ENCODE peak calls at places on chromosomes 7 and 10, in ten cellular contexts. E is A549, X is sigmoid colon, C is endothelial cell of umbilical vein, S is ovary, M is prostate gland, A is IMR-90, J is stomach, V is heart left ventricle, Q is H1. D is an unnamed sample.

GRCh38 chr7:103778929-103779328 is 210.5 kb downstream of the RELN start:
- DNase-seq in C (no peak), E (no peak), S (no peak), M (no peak), A (no peak), J (no peak), Q (no peak), X (no peak), V (no peak), D (no peak)

GRCh38 chr7:41886257-41886905 is 183.5 kb upstream of the INHBA start:
- DNase-seq in A (peak; percentile 95), X (peak; percentile 86), J (no peak), E (no peak), M (no peak), Q (no peak), C (no peak), V (no peak), S (peak; percentile 60), D (no peak)

GRCh38 chr10:117553171-117553814 is 10.7 kb downstream of the EMX2 start:
- DNase-seq in X (no peak), C (no peak), J (no peak), S (no peak), Q (peak; percentile 67), V (no peak), M (no peak), E (no peak), A (no peak), D (peak; percentile 68)

GRCh38 chr7:108407674-108408073 is 48.6 kb downstream of the NRCAM start:
- DNase-seq in J (no peak), E (no peak), C (no peak), S (no peak), M (no peak), X (no peak), Q (no peak), V (no peak), A (no peak), D (no peak)

GRCh38 chr7:132618271-132618955 is 42.1 kb upstream of the PLXNA4 start:
- DNase-seq in X (no peak), V (no peak), M (no peak), E (no peak), Q (peak; percentile 35), C (no peak), A (no peak), S (no peak), J (no peak), D (no peak)

GRCh38 chr7:128740996-128741395 is 1.8 kb downstream of the CALU start:
- DNase-seq in C (peak; percentile 96), A (no peak), X (no peak), E (no peak), V (peak; percentile 25), M (no peak), S (no peak), J (no peak), Q (no peak), D (no peak)

GRCh38 chr10:16891375-16892313 is 74.4 kb upstream of the RSU1 start:
- DNase-seq in M (no peak), E (peak; percentile 51), A (peak; percentile 82), C (peak; percentile 70), J (peak; percentile 29), S (peak; percentile 79), X (peak; percentile 84), Q (peak; percentile 63), V (peak; percentile 71), D (peak; percentile 87)

GRCh38 chr10:86281396-86281795 is 85.2 kb downstream of the GRID1 start:
- DNase-seq in J (no peak), C (no peak), S (no peak), E (no peak), Q (peak; percentile 17), M (no peak), V (no peak), A (no peak), X (no peak), D (no peak)

GRCh38 chr7:82446897-82447296 is 3.3 kb upstream of the CACNA2D1 start:
- DNase-seq in J (no peak), X (no peak), M (no peak), Q (no peak), E (no peak), V (no peak), C (no peak), S (no peak), A (no peak), D (no peak)

GRCh38 chr7:135980665-135981180 is 3.6 kb upstream of the MTPN start:
- DNase-seq in E (no peak), A (peak; percentile 39), C (peak; percentile 77), X (no peak), M (no peak), Q (no peak), S (no peak), V (peak; percentile 20), J (peak; percentile 29), D (no peak)

GRCh38 chr7:136869991-136870798 is 1.7 kb downstream of the CHRM2 start:
- DNase-seq in C (peak; percentile 12), X (peak; percentile 71), J (no peak), E (no peak), Q (no peak), M (no peak), V (peak; percentile 18), S (no peak), A (peak; percentile 30), D (peak; percentile 56)

GRCh38 chr10:97509120-97509670 is 10.5 kb downstream of the UBTD1 start:
- DNase-seq in Q (no peak), A (no peak), S (no peak), X (no peak), V (no peak), J (no peak), M (no peak), E (no peak), C (no peak), D (peak; percentile 35)

GRCh38 chr7:977326-978048 is 2.1 kb upstream of the COX19 start:
- DNase-seq in M (peak; percentile 37), S (no peak), V (no peak), C (no peak), E (peak; percentile 58), Q (no peak), A (peak; percentile 46), X (no peak), J (peak; percentile 53), D (peak; percentile 76)

GRCh38 chr7:135650831-135651573 is 11.3 kb upstream of the STMP1 start:
- DNase-seq in S (no peak), C (no peak), Q (no peak), J (no peak), X (no peak), V (no peak), M (no peak), E (no peak), A (peak; percentile 67), D (no peak)

GRCh38 chr7:70289067-70289466 is 690.8 kb downstream of the AUTS2 start:
- DNase-seq in M (no peak), C (no peak), Q (no peak), A (no peak), J (no peak), V (no peak), S (no peak), X (no peak), E (no peak), D (no peak)

GRCh38 chr10:126110434-126110833 is 214.1 kb downstream of the FANK1 start:
- DNase-seq in A (peak; percentile 60), J (no peak), Q (no peak), S (no peak), E (no peak), X (no peak), M (no peak), C (no peak), V (no peak), D (no peak)

GRCh38 chr10:48330269-48330668 is 23.8 kb downstream of the MAPK8 start:
- DNase-seq in Q (no peak), X (no peak), J (no peak), S (no peak), A (peak; percentile 40), E (no peak), M (no peak), C (no peak), V (no peak), D (no peak)

GRCh38 chr7:24756545-24756988 is 697 bp downstream of the GSDME start:
- DNase-seq in C (peak; percentile 43), Q (no peak), E (no peak), M (no peak), A (peak; percentile 53), S (no peak), X (no peak), J (no peak), V (no peak), D (no peak)

GRCh38 chr7:34675749-34676374 is 17.8 kb downstream of the NPSR1 start:
- DNase-seq in A (no peak), M (no peak), X (no peak), V (no peak), J (no peak), E (peak; percentile 32), S (no peak), C (peak; percentile 51), Q (peak; percentile 53), D (no peak)

DNA sequence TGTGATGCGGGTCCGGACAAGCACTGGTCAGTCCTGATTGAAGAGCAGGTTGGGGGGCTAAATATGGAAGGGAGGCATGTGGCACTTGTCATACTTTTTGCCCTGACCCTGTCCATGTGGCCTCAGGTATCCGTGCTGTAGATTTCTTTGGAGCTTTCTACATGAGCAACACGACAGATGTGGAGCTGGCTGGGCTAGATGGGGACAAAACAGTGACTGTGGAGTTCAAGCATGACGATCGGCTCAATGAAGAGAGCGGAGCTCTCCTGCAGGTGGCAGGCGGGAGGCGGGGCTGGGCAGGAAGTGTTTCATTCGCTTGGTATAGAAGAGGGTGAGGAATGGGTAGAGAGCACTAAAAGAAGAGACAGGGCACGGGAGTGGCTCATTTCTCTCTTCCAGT is 13.0 kb upstream of the CHCHD1 start:
- DNase-seq in E (no peak), S (no peak), A (no peak), C (no peak), Q (no peak), J (no peak), X (peak; percentile 50), V (no peak), M (no peak), D (peak; percentile 87)
- TF ChIP-seq POLR2A in E (no peak), S (no peak), A (no peak), C (no peak), Q (no peak), J (no peak), X (no peak), V (no peak), M (no peak), D (no peak)

GRCh38 chr7:28225581-28225980 is 45.0 kb upstream of the JAZF1 start:
- DNase-seq in S (no peak), X (no peak), J (no peak), M (no peak), V (no peak), C (no peak), E (no peak), Q (no peak), A (no peak), D (no peak)
- H3K27ac ChIP-seq in S (no peak overlapping the region), X (no peak overlapping the region), J (no peak overlapping the region), M (no peak overlapping the region), V (no peak overlapping the region), C (no peak overlapping the region), E (no peak overlapping the region), Q (no peak overlapping the region), A (no peak overlapping the region), D (no peak overlapping the region)

GRCh38 chr10:131998845-131999681 is 17.3 kb upstream of the BNIP3 start:
- DNase-seq in E (no peak), C (no peak), A (no peak), X (peak; percentile 59), S (no peak), J (no peak), M (no peak), Q (no peak), V (no peak), D (peak; percentile 64)
- TF ChIP-seq POLR2A in E (no peak), C (no peak), A (no peak), X (no peak), S (no peak), J (no peak), M (no peak), Q (no peak), V (no peak), D (no peak)

GRCh38 chr7:25835191-25835590 is 316.8 kb upstream of the NFE2L3 start:
- DNase-seq in M (no peak), A (peak; percentile 64), J (no peak), C (no peak), V (no peak), Q (no peak), X (no peak), S (no peak), E (no peak), D (no peak)
- H3K27ac ChIP-seq in M (no peak overlapping the region), A (peak overlapping the region; percentile 22), J (no peak overlapping the region), C (no peak overlapping the region), V (no peak overlapping the region), Q (no peak overlapping the region), X (peak overlapping the region; percentile 48), S (no peak overlapping the region), E (no peak overlapping the region), D (no peak overlapping the region)